ENCODE peak calls at places on chromosomes 5 and 9, in eight cellular contexts. Z is A549, T is HepG2, K is SK-N-SH, C is WTC11, A is H1, I is K562, F is endothelial cell of umbilical vein. B is an unnamed sample.

GRCh38 chr9:1098551-1098950 is 48.4 kb downstream of the DMRT2 start:
- DNase-seq in Z (no peak), T (no peak), K (no peak), C (no peak), A (no peak), I (no peak), F (no peak), B (no peak)

GRCh38 chr9:91714874-91715615 is 235.0 kb downstream of the ROR2 start:
- DNase-seq in Z (no peak), T (no peak), K (no peak), C (no peak), A (no peak), I (no peak), F (no peak), B (no peak)

GRCh38 chr5:38715671-38716070 is 130.1 kb upstream of the OSMR start:
- DNase-seq in Z (no peak), T (peak), K (peak), C (no peak), A (no peak), I (no peak), F (peak), B (no peak)

GRCh38 chr9:97510797-97511761 is 9.6 kb downstream of the TMOD1 start:
- DNase-seq in Z (no peak), T (no peak), K (no peak), C (no peak), A (peak), I (peak), F (peak), B (no peak)

GRCh38 chr5:136137497-136138220 is 5.0 kb downstream of the SMAD5 start:
- DNase-seq in Z (no peak), T (no peak), K (no peak), C (no peak), A (no peak), I (no peak), F (no peak), B (no peak)

GRCh38 chr9:78786794-78787193 is 489.9 kb downstream of the PSAT1 start:
- DNase-seq in Z (peak), T (no peak), K (no peak), C (no peak), A (no peak), I (no peak), F (peak), B (no peak)

GRCh38 chr5:53874409-53874808 is 314.0 kb downstream of the NDUFS4 start:
- DNase-seq in Z (no peak), T (no peak), K (peak), C (peak), A (peak), I (no peak), F (no peak), B (peak)

GRCh38 chr9:126027566-126027965 is 280.4 kb downstream of the PBX3 start:
- DNase-seq in Z (no peak), T (no peak), K (no peak), C (no peak), A (no peak), I (no peak), F (no peak), B (no peak)

GRCh38 chr5:138754699-138755057 is 1.5 kb downstream of the CTNNA1 start:
- DNase-seq in Z (no peak), T (no peak), K (no peak), C (no peak), A (no peak), I (no peak), F (no peak), B (no peak)

GRCh38 chr5:133483406-133484090 is 128.8 kb downstream of the FSTL4 start:
- DNase-seq in Z (no peak), T (no peak), K (no peak), C (no peak), A (no peak), I (no peak), F (peak), B (no peak)

GRCh38 chr5:60538955-60539866 is 160.8 kb downstream of the DEPDC1B start:
- DNase-seq in Z (no peak), T (no peak), K (no peak), C (no peak), A (no peak), I (no peak), F (peak), B (no peak)

GRCh38 chr5:94391996-94392395 is 226.4 kb downstream of the KIAA0825 start:
- DNase-seq in Z (no peak), T (no peak), K (no peak), C (no peak), A (no peak), I (no peak), F (no peak), B (no peak)

GRCh38 chr5:175698401-175699115 is 40.7 kb downstream of the HRH2 start:
- DNase-seq in Z (no peak), T (no peak), K (no peak), C (no peak), A (no peak), I (no peak), F (no peak), B (no peak)

GRCh38 chr5:66356011-66356565 is 212.0 kb downstream of the SREK1 start:
- DNase-seq in Z (no peak), T (no peak), K (no peak), C (no peak), A (no peak), I (no peak), F (no peak), B (no peak)

GRCh38 chr9:87516222-87516930 is 18.7 kb downstream of the DAPK1 start:
- DNase-seq in Z (no peak), T (peak), K (no peak), C (no peak), A (no peak), I (peak), F (peak), B (peak)

GRCh38 chr9:71685394-71685793 is 82.9 kb downstream of the CEMIP2 start:
- DNase-seq in Z (no peak), T (no peak), K (no peak), C (no peak), A (no peak), I (no peak), F (peak), B (peak)

GRCh38 chr9:5947912-5948311 is 57.2 kb downstream of the MLANA start:
- DNase-seq in Z (no peak), T (no peak), K (no peak), C (no peak), A (no peak), I (no peak), F (no peak), B (no peak)

GRCh38 chr5:75192264-75192663 is 44.4 kb downstream of the ANKRD31 start:
- DNase-seq in Z (no peak), T (no peak), K (no peak), C (no peak), A (no peak), I (no peak), F (no peak), B (no peak)

GRCh38 chr5:150085191-150085912 is 1.0 kb downstream of the CSF1R start:
- DNase-seq in Z (no peak), T (no peak), K (no peak), C (no peak), A (peak), I (no peak), F (no peak), B (no peak)

GRCh38 chr5:139985733-139986132 is 57.4 kb downstream of the NRG2 start:
- DNase-seq in Z (peak), T (peak), K (no peak), C (no peak), A (no peak), I (no peak), F (peak), B (peak)

GRCh38 chr9:20662156-20662555 is 21.9 kb upstream of the FOCAD start:
- DNase-seq in Z (no peak), T (no peak), K (peak), C (no peak), A (no peak), I (no peak), F (no peak), B (no peak)

GRCh38 chr9:108776920-108777650 is 78.7 kb downstream of the ACTL7B start:
- DNase-seq in Z (no peak), T (peak), K (no peak), C (no peak), A (no peak), I (no peak), F (no peak), B (peak)

GRCh38 chr5:132422720-132423442 is 53.4 kb downstream of the SLC22A5 start:
- DNase-seq in Z (no peak), T (peak), K (no peak), C (no peak), A (no peak), I (peak), F (peak), B (peak)

GRCh38 chr9:124188331-124189110 is 69.2 kb upstream of the NEK6 start:
- DNase-seq in Z (no peak), T (no peak), K (no peak), C (no peak), A (peak), I (no peak), F (no peak), B (no peak)

GRCh38 chr9:103913899-103914298 is 180.2 kb upstream of the SMC2 start:
- DNase-seq in Z (no peak), T (no peak), K (no peak), C (no peak), A (no peak), I (no peak), F (no peak), B (no peak)

GRCh38 chr9:70601000-70601929 is 186.8 kb upstream of the KLF9 start:
- DNase-seq in Z (no peak), T (peak), K (peak), C (no peak), A (no peak), I (no peak), F (peak), B (no peak)

GRCh38 chr9:76086521-76086920 is 196.0 kb downstream of the PCSK5 start:
- DNase-seq in Z (no peak), T (no peak), K (no peak), C (no peak), A (no peak), I (no peak), F (no peak), B (no peak)

GRCh38 chr5:137491121-137491520 is 8.0 kb downstream of the SPOCK1 start:
- DNase-seq in Z (no peak), T (no peak), K (no peak), C (no peak), A (no peak), I (no peak), F (peak), B (no peak)

GRCh38 chr9:118829334-118829733 is 539.9 kb downstream of the BRINP1 start:
- DNase-seq in Z (no peak), T (no peak), K (peak), C (no peak), A (no peak), I (no peak), F (no peak), B (peak)

GRCh38 chr5:106019271-106019670 is 1651.5 kb downstream of the EFNA5 start:
- DNase-seq in Z (no peak), T (no peak), K (no peak), C (no peak), A (no peak), I (no peak), F (peak), B (no peak)

GRCh38 chr5:143085319-143085917 is 315.2 kb downstream of the ARHGAP26 start:
- DNase-seq in Z (no peak), T (no peak), K (no peak), C (no peak), A (no peak), I (no peak), F (no peak), B (no peak)

GRCh38 chr9:95010431-95010838 is 283.9 kb downstream of the AOPEP start:
- DNase-seq in Z (no peak), T (no peak), K (no peak), C (no peak), A (no peak), I (no peak), F (no peak), B (no peak)

GRCh38 chr9:86405926-86406325 is 51.7 kb upstream of the TUT7 start:
- DNase-seq in Z (peak), T (peak), K (no peak), C (no peak), A (no peak), I (no peak), F (no peak), B (peak)

GRCh38 chr9:36995927-36996471 is 38.1 kb downstream of the PAX5 start:
- DNase-seq in Z (peak), T (peak), K (peak), C (peak), A (peak), I (peak), F (peak), B (peak)

GRCh38 chr9:116152941-116153764 is 438 bp upstream of the PAPPA start:
- DNase-seq in Z (peak), T (no peak), K (peak), C (peak), A (no peak), I (no peak), F (no peak), B (no peak)

GRCh38 chr5:89556215-89557009 is 673.4 kb upstream of the MEF2C start:
- DNase-seq in Z (peak), T (no peak), K (no peak), C (no peak), A (no peak), I (no peak), F (peak), B (peak)

GRCh38 chr9:131721096-131721495 is 18.8 kb downstream of the RAPGEF1 start:
- DNase-seq in Z (no peak), T (no peak), K (no peak), C (no peak), A (no peak), I (no peak), F (no peak), B (no peak)

GRCh38 chr5:164504141-164504772 is 998.8 kb downstream of the MAT2B start:
- DNase-seq in Z (peak), T (peak), K (peak), C (peak), A (peak), I (peak), F (peak), B (peak)

GRCh38 chr5:34498582-34498981 is 157.5 kb upstream of the RAI14 start:
- DNase-seq in Z (no peak), T (no peak), K (no peak), C (no peak), A (no peak), I (no peak), F (no peak), B (no peak)
- TF ChIP-seq MAX in Z (no peak), T (no peak), K (no peak), C (no peak), A (no peak), I (no peak), F (no peak), B (no peak)

GRCh38 chr5:127875235-127876021 is 172.2 kb downstream of the CCDC192 start:
- DNase-seq in Z (peak), T (peak), K (peak), C (peak), A (peak), I (peak), F (peak), B (peak)

GRCh38 chr5:127872494-127872893 is 169.3 kb downstream of the CCDC192 start:
- DNase-seq in Z (no peak), T (no peak), K (no peak), C (no peak), A (no peak), I (no peak), F (peak), B (no peak)

GRCh38 chr5:127876384-127876783 is 173.2 kb downstream of the CCDC192 start:
- DNase-seq in Z (no peak), T (no peak), K (no peak), C (no peak), A (no peak), I (no peak), F (no peak), B (no peak)

GRCh38 chr5:127878174-127878750 is 175.1 kb downstream of the CCDC192 start:
- DNase-seq in Z (peak), T (peak), K (peak), C (peak), A (peak), I (no peak), F (peak), B (peak)
- TF ChIP-seq CTCF in Z (peak), T (peak), K (peak), C (peak), A (peak), I (peak), F (peak), B (peak)

GRCh38 chr9:80797841-80798688 is 891.3 kb downstream of the TLE1 start:
- DNase-seq in Z (no peak), T (no peak), K (peak), C (no peak), A (no peak), I (no peak), F (no peak), B (no peak)
- TF ChIP-seq MAX in Z (no peak), T (no peak), K (no peak), C (no peak), A (no peak), I (no peak), F (no peak), B (no peak)

GRCh38 chr9:15101046-15101445 is 190.8 kb upstream of the FREM1 start:
- DNase-seq in Z (no peak), T (no peak), K (no peak), C (no peak), A (no peak), I (no peak), F (no peak), B (no peak)

GRCh38 chr9:15104826-15105420 is 194.7 kb upstream of the FREM1 start:
- DNase-seq in Z (peak), T (peak), K (peak), C (peak), A (peak), I (peak), F (peak), B (peak)

GRCh38 chr9:15103321-15103720 is 193.1 kb upstream of the FREM1 start:
- DNase-seq in Z (no peak), T (no peak), K (no peak), C (no peak), A (no peak), I (no peak), F (no peak), B (no peak)
- TF ChIP-seq CTCF in Z (no peak), T (no peak), K (no peak), C (no peak), A (no peak), I (no peak), F (no peak), B (no peak)

GRCh38 chr5:36957953-36958559 is 81.5 kb downstream of the NIPBL start:
- DNase-seq in Z (no peak), T (no peak), K (no peak), C (no peak), A (no peak), I (no peak), F (no peak), B (no peak)
- TF ChIP-seq MAX in Z (no peak), T (no peak), K (no peak), C (no peak), A (no peak), I (no peak), F (no peak), B (no peak)

GRCh38 chr5:110716247-110717245 is 9.9 kb downstream of the TMEM232 start:
- DNase-seq in Z (no peak), T (no peak), K (no peak), C (no peak), A (no peak), I (no peak), F (no peak), B (no peak)
- TF ChIP-seq CTCF in Z (no peak), T (peak), K (no peak), C (no peak), A (no peak), I (no peak), F (no peak), B (no peak)

GRCh38 chr5:68777145-68777544 is 316.7 kb upstream of the SLC30A5 start:
- DNase-seq in Z (no peak), T (no peak), K (no peak), C (no peak), A (no peak), I (no peak), F (no peak), B (no peak)

GRCh38 chr5:68778467-68778866 is 315.3 kb upstream of the SLC30A5 start:
- DNase-seq in Z (no peak), T (no peak), K (no peak), C (no peak), A (no peak), I (no peak), F (no peak), B (no peak)

GRCh38 chr5:68780299-68780960 is 313.4 kb upstream of the SLC30A5 start:
- DNase-seq in Z (no peak), T (no peak), K (no peak), C (no peak), A (no peak), I (no peak), F (no peak), B (no peak)
- TF ChIP-seq MAX in Z (no peak), T (no peak), K (no peak), C (no peak), A (no peak), I (no peak), F (no peak), B (no peak)

DNA sequence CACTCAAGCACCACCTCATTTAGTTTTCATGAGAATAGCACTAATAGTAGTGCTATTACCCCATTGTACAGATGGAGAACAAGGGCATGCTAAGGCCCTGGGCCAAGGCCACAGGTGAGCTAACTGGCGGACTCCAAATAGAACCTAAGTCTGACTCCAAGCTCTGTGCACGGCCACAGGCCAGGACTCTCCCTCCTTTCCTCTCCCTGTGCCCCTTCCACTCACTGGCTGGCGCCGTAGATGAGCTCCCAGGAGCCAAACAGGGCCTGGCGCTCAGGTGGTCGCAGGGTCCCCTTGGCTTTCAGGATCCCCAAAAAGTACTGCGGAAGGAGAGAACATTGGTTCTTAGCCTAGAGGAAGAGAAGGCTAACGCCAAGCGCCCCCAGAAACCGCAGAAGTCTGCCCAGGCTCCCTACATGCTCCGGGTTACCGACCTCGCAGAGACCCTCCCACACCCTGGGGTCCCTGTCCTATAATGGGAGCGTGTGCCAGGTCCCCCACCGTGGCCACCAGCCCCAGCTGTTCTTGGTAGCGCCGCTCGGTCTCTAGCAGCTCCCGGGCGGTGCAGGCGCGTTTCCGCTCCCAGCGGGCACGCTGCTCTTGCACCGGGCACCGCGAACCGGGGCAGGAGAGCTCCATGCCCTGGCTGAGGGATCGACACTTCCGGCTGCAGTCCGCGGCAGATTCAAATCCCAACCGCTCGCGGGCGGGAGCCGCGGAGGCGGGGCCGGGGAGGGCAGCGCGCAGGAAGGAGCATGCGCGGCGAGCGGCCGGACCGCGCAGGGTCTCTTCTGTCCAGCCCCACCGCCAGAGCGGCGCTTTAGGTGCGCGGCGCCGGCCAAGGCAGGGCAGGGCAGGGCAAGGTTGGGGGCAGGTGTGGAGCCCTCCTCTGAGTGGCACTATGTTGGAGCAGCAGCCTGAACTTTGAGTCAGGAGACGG is at the start of gene ARHGEF39:
- DNase-seq in Z (peak), T (peak), K (peak), C (peak), A (peak), I (peak), F (peak), B (peak)
- TF ChIP-seq CTCF in Z (peak), T (peak), K (peak), C (no peak), A (peak), I (peak), F (peak), B (peak)